ENCODE peak calls at places on chromosomes 4 and X, in six cellular contexts. D is psoas muscle, J is choroid plexus epithelial cell, K is fibroblast of lung, Z is T-helper 9 cell, P is sciatic nerve. S is an unnamed sample.

GRCh38 chr4:52837716-52838558 is 24.2 kb upstream of the RASL11B start:
- DNase-seq in Z (no peak), J (peak; percentile 70), D (no peak), K (peak; percentile 42), P (no peak), S (peak; percentile 32)

GRCh38 chr4:182448281-182449151 is 205.3 kb downstream of the TENM3 start:
- DNase-seq in D (peak; percentile 96), J (peak; percentile 94), P (peak; percentile 90), Z (peak; percentile 1), K (peak; percentile 92), S (peak; percentile 83)

GRCh38 chrX:107678957-107679740 is 50.8 kb downstream of the PRPS1 start:
- DNase-seq in D (peak; percentile 89), K (peak; percentile 91), P (peak; percentile 84), Z (peak; percentile 70), J (peak; percentile 91), S (peak; percentile 86)

GRCh38 chr4:13054410-13054970 is 429.6 kb downstream of the RAB28 start:
- DNase-seq in J (no peak), D (no peak), K (no peak), Z (no peak), P (no peak), S (no peak)

GRCh38 chrX:76428243-76429130 is 977 bp downstream of the MAGEE1 start:
- DNase-seq in K (no peak), Z (peak; percentile 34), D (peak; percentile 50), J (no peak), P (peak; percentile 56), S (no peak)

GRCh38 chr4:175971393-175972179 is 94.1 kb upstream of the WDR17 start:
- DNase-seq in D (no peak), J (peak; percentile 8), P (no peak), K (peak; percentile 12), Z (no peak), S (no peak)

GRCh38 chrX:21946925-21947641 is 6.6 kb downstream of the SMS start:
- DNase-seq in P (no peak), D (no peak), Z (no peak), J (peak; percentile 45), K (no peak), S (no peak)

GRCh38 chr4:24973471-24974251 is 57.1 kb downstream of the LGI2 start:
- DNase-seq in Z (no peak), J (no peak), K (no peak), P (peak; percentile 77), D (peak; percentile 75), S (peak; percentile 40)

GRCh38 chrX:44949125-44949524 is 76.1 kb downstream of the KDM6A start:
- DNase-seq in J (no peak), Z (no peak), K (no peak), P (no peak), D (no peak), S (no peak)

GRCh38 chr4:181157647-181158046 is 1085.6 kb upstream of the TENM3 start:
- DNase-seq in P (no peak), Z (no peak), J (no peak), D (no peak), K (no peak), S (no peak)

GRCh38 chr4:183722738-183723560 is 63.9 kb downstream of the TRAPPC11 start:
- DNase-seq in J (peak; percentile 26), K (peak; percentile 15), P (peak; percentile 76), Z (peak; percentile 12), D (peak; percentile 74), S (peak; percentile 6)

GRCh38 chrX:147875866-147876596 is 35.7 kb upstream of the FMR1 start:
- DNase-seq in Z (no peak), D (no peak), K (no peak), J (peak; percentile 44), P (no peak), S (no peak)

GRCh38 chr4:169226565-169226964 is 44.2 kb downstream of the SH3RF1 start:
- DNase-seq in J (no peak), K (no peak), D (no peak), Z (no peak), P (no peak), S (no peak)

GRCh38 chr4:137226900-137227299 is 305.4 kb downstream of the PCDH18 start:
- DNase-seq in P (no peak), K (peak; percentile 22), J (peak; percentile 43), Z (no peak), D (no peak), S (no peak)

GRCh38 chr4:80259012-80259411 is 7.5 kb upstream of the FGF5 start:
- DNase-seq in K (no peak), J (no peak), P (no peak), D (no peak), Z (no peak), S (no peak)

GRCh38 chrX:53479295-53479694 is 45.1 kb upstream of the HSD17B10 start:
- DNase-seq in K (no peak), P (no peak), J (no peak), Z (no peak), D (no peak), S (no peak)

GRCh38 chrX:8323356-8323755 is 141.3 kb upstream of the VCX3B start:
- DNase-seq in K (no peak), D (no peak), Z (no peak), P (no peak), J (no peak), S (no peak)

GRCh38 chrX:88735835-88736234 is 11.2 kb upstream of the CPXCR1 start:
- DNase-seq in Z (no peak), J (no peak), P (no peak), D (no peak), K (no peak), S (no peak)

S was measured in fibroblast of gingiva.